ENCODE peak calls at places on chromosomes 6 and 20, in seven cellular contexts. O, M, H, C, Q, R and I are unnamed samples.

GRCh38 chr20:1734269-1734858 is 76.8 kb upstream of the SIRPG start:
- DNase-seq in R (no peak), H (no peak), Q (no peak), M (peak), O (no peak), C (no peak), I (no peak)

GRCh38 chr6:33837971-33838665 is 34.3 kb upstream of the MLN start:
- DNase-seq in Q (no peak), O (no peak), H (no peak), C (peak), R (no peak), M (no peak), I (no peak)

GRCh38 chr6:45896783-45897441 is 118.7 kb downstream of the CLIC5 start:
- DNase-seq in C (no peak), R (no peak), M (no peak), Q (no peak), H (no peak), O (no peak), I (no peak)

GRCh38 chr6:116764557-116764960 is 960 bp downstream of the FAM162B start:
- DNase-seq in H (no peak), O (no peak), Q (no peak), R (no peak), C (peak), M (no peak), I (peak)

GRCh38 chr6:96604420-96604819 is 41.5 kb downstream of the FHL5 start:
- DNase-seq in R (no peak), Q (no peak), C (no peak), O (no peak), H (no peak), M (no peak), I (no peak)

GRCh38 chr6:99002826-99003225 is 55.1 kb upstream of the FBXL4 start:
- DNase-seq in H (no peak), R (no peak), Q (no peak), O (no peak), M (no peak), C (peak), I (no peak)

GRCh38 chr6:111711476-111711875 is 105.8 kb upstream of the TRAF3IP2 start:
- DNase-seq in H (peak), R (no peak), M (no peak), O (no peak), Q (no peak), C (no peak), I (no peak)

GRCh38 chr6:35052694-35053565 is 88.2 kb downstream of the TCP11 start:
- DNase-seq in M (no peak), R (no peak), C (peak), H (peak), O (no peak), Q (no peak), I (no peak)

GRCh38 chr6:109059591-109060021 is 35.0 kb downstream of the SESN1 start:
- DNase-seq in M (peak), H (no peak), Q (no peak), O (no peak), R (no peak), C (peak), I (no peak)

GRCh38 chr6:109202409-109203264 is 107.3 kb downstream of the CEP57L1 start:
- DNase-seq in H (no peak), Q (no peak), M (no peak), C (no peak), O (no peak), R (no peak), I (no peak)

GRCh38 chr6:52573295-52573694 is 3.6 kb downstream of the TRAM2 start:
- DNase-seq in C (peak), O (no peak), M (no peak), Q (no peak), H (no peak), R (no peak), I (no peak)